ENCODE peak calls at places on chromosomes 5 and 9, in six cellular contexts. One of them, this sample, is unnamed.

GRCh38 chr5:78974011-78974410 is 11.1 kb downstream of the ARSB start:
- DNase-seq in HL-60: no peak
- DNase-seq in H9: no peak
- DNase-seq in right lobe of liver: no peak
- DNase-seq in CD8-positive, alpha-beta T cell: no peak
- DNase-seq in GM13976: no peak
- DNase-seq in this sample: no peak

GRCh38 chr9:107870927-107871720 is 381.6 kb upstream of the KLF4 start:
- DNase-seq in GM13976: no peak
- DNase-seq in CD8-positive, alpha-beta T cell: no peak
- DNase-seq in H9: no peak
- DNase-seq in HL-60: no peak
- DNase-seq in right lobe of liver: no peak
- DNase-seq in this sample: no peak

GRCh38 chr5:61805101-61805500 is 473.0 kb downstream of the ZSWIM6 start:
- DNase-seq in right lobe of liver: no peak
- DNase-seq in HL-60: no peak
- DNase-seq in H9: no peak
- DNase-seq in GM13976: no peak
- DNase-seq in CD8-positive, alpha-beta T cell: no peak
- DNase-seq in this sample: no peak

GRCh38 chr5:115372121-115372520 is 75.7 kb upstream of the CCDC112 start:
- DNase-seq in GM13976: no peak
- DNase-seq in right lobe of liver: no peak
- DNase-seq in HL-60: no peak
- DNase-seq in CD8-positive, alpha-beta T cell: no peak
- DNase-seq in H9: no peak
- DNase-seq in this sample: no peak

GRCh38 chr9:92001244-92001643 is 51.2 kb upstream of the ROR2 start:
- DNase-seq in GM13976: no peak
- DNase-seq in CD8-positive, alpha-beta T cell: peak
- DNase-seq in right lobe of liver: no peak
- DNase-seq in H9: no peak
- DNase-seq in HL-60: no peak
- DNase-seq in this sample: no peak

GRCh38 chr5:89043676-89044075 is 160.7 kb upstream of the MEF2C start:
- DNase-seq in CD8-positive, alpha-beta T cell: no peak
- DNase-seq in H9: no peak
- DNase-seq in HL-60: no peak
- DNase-seq in GM13976: no peak
- DNase-seq in right lobe of liver: no peak
- DNase-seq in this sample: no peak

GRCh38 chr9:8628771-8629170 is 829.2 kb upstream of the DMAC1 start:
- DNase-seq in H9: no peak
- DNase-seq in GM13976: no peak
- DNase-seq in HL-60: no peak
- DNase-seq in right lobe of liver: no peak
- DNase-seq in CD8-positive, alpha-beta T cell: no peak
- DNase-seq in this sample: no peak

GRCh38 chr5:147223951-147224791 is 10.7 kb upstream of the STK32A start:
- DNase-seq in CD8-positive, alpha-beta T cell: no peak
- DNase-seq in HL-60: peak
- DNase-seq in GM13976: peak
- DNase-seq in right lobe of liver: no peak
- DNase-seq in H9: no peak
- DNase-seq in this sample: peak

GRCh38 chr9:37036237-37037136 is 2.4 kb upstream of the PAX5 start:
- DNase-seq in CD8-positive, alpha-beta T cell: no peak
- DNase-seq in right lobe of liver: peak
- DNase-seq in H9: peak
- DNase-seq in GM13976: peak
- DNase-seq in HL-60: peak
- DNase-seq in this sample: peak

GRCh38 chr5:90479611-90480385 is 5.1 kb downstream of the POLR3G start:
- DNase-seq in right lobe of liver: no peak
- DNase-seq in CD8-positive, alpha-beta T cell: no peak
- DNase-seq in GM13976: no peak
- DNase-seq in HL-60: no peak
- DNase-seq in H9: no peak
- DNase-seq in this sample: no peak

GRCh38 chr5:76081811-76082783 is 1.1 kb upstream of the SV2C start:
- DNase-seq in GM13976: peak
- DNase-seq in right lobe of liver: peak
- DNase-seq in H9: peak
- DNase-seq in HL-60: no peak
- DNase-seq in CD8-positive, alpha-beta T cell: no peak
- DNase-seq in this sample: peak

GRCh38 chr5:68216737-68217231 is 1.2 kb downstream of the PIK3R1 start:
- DNase-seq in CD8-positive, alpha-beta T cell: no peak
- DNase-seq in H9: no peak
- DNase-seq in GM13976: no peak
- DNase-seq in HL-60: no peak
- DNase-seq in right lobe of liver: no peak
- DNase-seq in this sample: no peak

GRCh38 chr5:151772868-151773561 is 1.3 kb downstream of the G3BP1 start:
- DNase-seq in H9: no peak
- DNase-seq in CD8-positive, alpha-beta T cell: no peak
- DNase-seq in HL-60: no peak
- DNase-seq in GM13976: no peak
- DNase-seq in right lobe of liver: no peak
- DNase-seq in this sample: no peak

GRCh38 chr9:69122086-69122390 is 52.0 kb upstream of the TJP2 start:
- DNase-seq in right lobe of liver: peak
- DNase-seq in HL-60: peak
- DNase-seq in H9: peak
- DNase-seq in CD8-positive, alpha-beta T cell: peak
- DNase-seq in GM13976: peak
- DNase-seq in this sample: peak

GRCh38 chr9:82829818-82830217 is 233.1 kb downstream of the RASEF start:
- DNase-seq in HL-60: no peak
- DNase-seq in CD8-positive, alpha-beta T cell: no peak
- DNase-seq in H9: no peak
- DNase-seq in right lobe of liver: no peak
- DNase-seq in GM13976: no peak
- DNase-seq in this sample: no peak

GRCh38 chr9:137222190-137223077 is at the start of gene RNF208:
- DNase-seq in HL-60: no peak
- DNase-seq in right lobe of liver: no peak
- DNase-seq in CD8-positive, alpha-beta T cell: peak
- DNase-seq in H9: peak
- DNase-seq in GM13976: no peak
- DNase-seq in this sample: peak

GRCh38 chr5:20466507-20466906 is 478.5 kb upstream of the CDH18 start:
- DNase-seq in H9: no peak
- DNase-seq in right lobe of liver: no peak
- DNase-seq in HL-60: no peak
- DNase-seq in GM13976: no peak
- DNase-seq in CD8-positive, alpha-beta T cell: no peak
- DNase-seq in this sample: no peak

GRCh38 chr5:173736923-173737412 is 120.5 kb upstream of the BOD1 start:
- DNase-seq in GM13976: peak
- DNase-seq in CD8-positive, alpha-beta T cell: no peak
- DNase-seq in HL-60: peak
- DNase-seq in right lobe of liver: no peak
- DNase-seq in H9: no peak
- DNase-seq in this sample: no peak

GRCh38 chr5:107651326-107651725 is 19.4 kb downstream of the EFNA5 start:
- DNase-seq in HL-60: no peak
- DNase-seq in GM13976: no peak
- DNase-seq in CD8-positive, alpha-beta T cell: no peak
- DNase-seq in right lobe of liver: no peak
- DNase-seq in H9: peak
- DNase-seq in this sample: no peak

GRCh38 chr5:104800440-104801048 is 1238.0 kb upstream of the NUDT12 start:
- DNase-seq in HL-60: peak
- DNase-seq in right lobe of liver: no peak
- DNase-seq in GM13976: no peak
- DNase-seq in CD8-positive, alpha-beta T cell: no peak
- DNase-seq in H9: peak
- DNase-seq in this sample: no peak
- TF ChIP-seq CTCF in HL-60: peak
- TF ChIP-seq CTCF in right lobe of liver: peak
- TF ChIP-seq CTCF in GM13976: peak
- TF ChIP-seq CTCF in CD8-positive, alpha-beta T cell: no peak
- TF ChIP-seq CTCF in H9: peak
- TF ChIP-seq CTCF in this sample: peak

DNA sequence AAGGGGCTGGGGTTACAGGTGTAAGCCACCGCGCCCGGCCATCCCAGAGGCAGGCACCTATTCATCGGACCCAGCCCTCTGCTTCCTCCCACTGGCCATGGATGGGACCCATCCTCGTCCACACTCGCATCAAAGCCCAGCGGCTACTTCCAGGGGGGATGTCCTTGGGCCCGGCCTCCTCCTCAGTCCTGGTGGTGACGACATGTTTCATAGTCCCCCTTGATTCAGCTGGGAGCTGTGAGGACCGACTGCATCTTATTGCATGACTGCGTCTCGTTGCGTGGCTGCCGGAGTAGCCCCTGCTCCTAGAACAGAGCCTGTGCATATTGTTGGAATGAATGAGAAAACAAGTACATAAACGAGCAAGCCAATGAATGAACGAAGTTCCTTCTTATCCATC is 12.8 kb downstream of the NCS1 start:
- DNase-seq in CD8-positive, alpha-beta T cell: no peak
- DNase-seq in GM13976: no peak
- DNase-seq in HL-60: no peak
- DNase-seq in right lobe of liver: no peak
- DNase-seq in H9: no peak
- DNase-seq in this sample: peak
- TF ChIP-seq CTCF in CD8-positive, alpha-beta T cell: no peak
- TF ChIP-seq CTCF in GM13976: no peak
- TF ChIP-seq CTCF in HL-60: no peak
- TF ChIP-seq CTCF in right lobe of liver: no peak
- TF ChIP-seq CTCF in H9: no peak
- TF ChIP-seq CTCF in this sample: no peak

GRCh38 chr5:118165619-118166018 is 822.7 kb downstream of the DTWD2 start:
- DNase-seq in CD8-positive, alpha-beta T cell: no peak
- DNase-seq in H9: no peak
- DNase-seq in right lobe of liver: no peak
- DNase-seq in GM13976: no peak
- DNase-seq in HL-60: no peak
- DNase-seq in this sample: no peak
- TF ChIP-seq CTCF in CD8-positive, alpha-beta T cell: no peak
- TF ChIP-seq CTCF in H9: no peak
- TF ChIP-seq CTCF in right lobe of liver: no peak
- TF ChIP-seq CTCF in GM13976: no peak
- TF ChIP-seq CTCF in HL-60: no peak
- TF ChIP-seq CTCF in this sample: no peak

DNA sequence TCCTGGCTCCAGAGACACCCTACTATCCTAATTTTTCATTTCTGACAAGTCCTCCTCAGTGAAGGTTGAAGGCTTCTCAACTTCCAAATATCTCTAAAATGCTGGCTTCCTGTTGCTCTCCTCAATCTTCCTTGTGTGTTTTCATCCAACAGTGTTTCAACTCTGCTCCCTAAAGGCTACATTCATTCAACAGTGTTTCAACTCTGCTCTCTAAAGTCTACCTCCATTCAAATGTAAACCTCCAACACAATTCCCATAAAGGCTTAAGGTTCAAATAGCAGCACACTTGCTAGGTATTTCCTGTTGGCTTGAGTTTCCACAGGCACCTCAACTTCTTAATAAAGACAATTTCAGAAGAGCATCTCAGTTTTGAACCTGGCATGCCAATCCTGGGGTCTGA is 164.8 kb downstream of the HINT1 start:
- DNase-seq in GM13976: no peak
- DNase-seq in right lobe of liver: no peak
- DNase-seq in CD8-positive, alpha-beta T cell: no peak
- DNase-seq in H9: no peak
- DNase-seq in HL-60: no peak
- DNase-seq in this sample: no peak
- TF ChIP-seq CTCF in GM13976: no peak
- TF ChIP-seq CTCF in right lobe of liver: no peak
- TF ChIP-seq CTCF in CD8-positive, alpha-beta T cell: no peak
- TF ChIP-seq CTCF in H9: no peak
- TF ChIP-seq CTCF in HL-60: no peak
- TF ChIP-seq CTCF in this sample: no peak

DNA sequence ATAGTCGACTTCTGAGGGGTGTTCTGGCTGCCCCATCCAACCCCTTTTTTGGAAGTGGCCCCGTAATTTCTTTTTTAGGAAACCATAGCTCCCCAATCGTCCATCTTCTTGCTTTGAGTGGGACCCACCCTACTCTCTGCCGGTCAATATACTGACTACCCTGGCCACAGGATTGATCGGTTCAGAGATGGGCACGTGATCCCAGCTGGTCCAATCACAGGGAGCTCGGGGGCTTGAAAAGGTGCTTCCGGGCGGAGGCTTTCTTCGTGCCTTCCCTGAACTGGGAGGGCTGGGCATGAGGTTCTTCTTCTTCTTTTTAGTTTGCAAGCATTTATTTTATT is 78.7 kb upstream of the SH3PXD2B start:
- DNase-seq in HL-60: no peak
- DNase-seq in H9: peak
- DNase-seq in right lobe of liver: no peak
- DNase-seq in GM13976: peak
- DNase-seq in CD8-positive, alpha-beta T cell: no peak
- DNase-seq in this sample: no peak
- TF ChIP-seq CTCF in HL-60: no peak
- TF ChIP-seq CTCF in H9: no peak
- TF ChIP-seq CTCF in right lobe of liver: no peak
- TF ChIP-seq CTCF in GM13976: no peak
- TF ChIP-seq CTCF in CD8-positive, alpha-beta T cell: no peak
- TF ChIP-seq CTCF in this sample: no peak

GRCh38 chr5:59351076-59351794 is 542.3 kb downstream of the PDE4D start:
- DNase-seq in H9: no peak
- DNase-seq in GM13976: no peak
- DNase-seq in HL-60: no peak
- DNase-seq in CD8-positive, alpha-beta T cell: no peak
- DNase-seq in right lobe of liver: no peak
- DNase-seq in this sample: no peak
- TF ChIP-seq CTCF in H9: no peak
- TF ChIP-seq CTCF in GM13976: no peak
- TF ChIP-seq CTCF in HL-60: no peak
- TF ChIP-seq CTCF in CD8-positive, alpha-beta T cell: no peak
- TF ChIP-seq CTCF in right lobe of liver: peak
- TF ChIP-seq CTCF in this sample: no peak

GRCh38 chr9:127912882-127913281 is 4.0 kb downstream of the ST6GALNAC4 start:
- DNase-seq in H9: no peak
- DNase-seq in GM13976: no peak
- DNase-seq in HL-60: no peak
- DNase-seq in right lobe of liver: no peak
- DNase-seq in CD8-positive, alpha-beta T cell: no peak
- DNase-seq in this sample: no peak

GRCh38 chr9:127908660-127908926 is 8.2 kb downstream of the ST6GALNAC4 start:
- DNase-seq in HL-60: no peak
- DNase-seq in H9: no peak
- DNase-seq in right lobe of liver: no peak
- DNase-seq in CD8-positive, alpha-beta T cell: no peak
- DNase-seq in GM13976: no peak
- DNase-seq in this sample: no peak

GRCh38 chr9:127912296-127912695 is 4.5 kb downstream of the ST6GALNAC4 start:
- DNase-seq in H9: no peak
- DNase-seq in HL-60: no peak
- DNase-seq in CD8-positive, alpha-beta T cell: no peak
- DNase-seq in GM13976: no peak
- DNase-seq in right lobe of liver: no peak
- DNase-seq in this sample: no peak

GRCh38 chr9:127909839-127910273 is 7.0 kb downstream of the ST6GALNAC4 start:
- DNase-seq in GM13976: no peak
- DNase-seq in H9: no peak
- DNase-seq in HL-60: no peak
- DNase-seq in CD8-positive, alpha-beta T cell: no peak
- DNase-seq in right lobe of liver: no peak
- DNase-seq in this sample: no peak

GRCh38 chr9:127910613-127911205 is 6.1 kb downstream of the ST6GALNAC4 start:
- DNase-seq in HL-60: no peak
- DNase-seq in H9: no peak
- DNase-seq in CD8-positive, alpha-beta T cell: no peak
- DNase-seq in GM13976: no peak
- DNase-seq in right lobe of liver: no peak
- DNase-seq in this sample: no peak
- TF ChIP-seq CTCF in HL-60: no peak
- TF ChIP-seq CTCF in H9: peak
- TF ChIP-seq CTCF in CD8-positive, alpha-beta T cell: peak
- TF ChIP-seq CTCF in GM13976: no peak
- TF ChIP-seq CTCF in right lobe of liver: peak
- TF ChIP-seq CTCF in this sample: no peak